ENCODE peak calls at places on chromosomes 16 and 17, in six cellular contexts. T, M, E, S, V and R are unnamed samples.

GRCh38 chr17:79850571-79851460 is 11.6 kb upstream of the CBX4 start:
- DNase-seq in M (no peak), S (peak), E (no peak), T (no peak), V (no peak), R (no peak)

GRCh38 chr17:12122091-12122490 is 101.4 kb downstream of the MAP2K4 start:
- DNase-seq in E (no peak), M (no peak), V (no peak), S (no peak), T (no peak), R (no peak)

GRCh38 chr17:58242171-58242784 is 3.9 kb downstream of the LPO start:
- DNase-seq in S (no peak), E (no peak), T (no peak), V (no peak), M (no peak), R (no peak)

GRCh38 chr17:68580236-68580903 is 20.8 kb downstream of the FAM20A start:
- DNase-seq in E (peak), T (no peak), V (no peak), M (no peak), S (peak), R (no peak)

GRCh38 chr16:89908236-89908635 is 10.4 kb upstream of the MC1R start:
- DNase-seq in T (no peak), V (no peak), E (no peak), M (no peak), S (no peak), R (no peak)

GRCh38 chr17:57521606-57522435 is 223.3 kb downstream of the CCDC182 start:
- DNase-seq in V (no peak), E (no peak), M (no peak), T (no peak), S (no peak), R (no peak)

GRCh38 chr16:20271893-20272292 is 55.4 kb downstream of the GP2 start:
- DNase-seq in T (no peak), M (no peak), S (no peak), E (no peak), V (no peak), R (no peak)

GRCh38 chr17:80031691-80032480 is 3.8 kb downstream of the TBC1D16 start:
- DNase-seq in T (no peak), V (no peak), S (no peak), E (no peak), M (no peak), R (no peak)

GRCh38 chr17:21843318-21843865 is 151.1 kb downstream of the KCNJ18 start:
- DNase-seq in V (no peak), T (no peak), E (no peak), S (no peak), M (no peak), R (no peak)

GRCh38 chr17:21841839-21842238 is 149.5 kb downstream of the KCNJ18 start:
- DNase-seq in V (no peak), M (no peak), T (no peak), S (no peak), E (no peak), R (no peak)

GRCh38 chr17:21843951-21844590 is 151.7 kb downstream of the KCNJ18 start:
- DNase-seq in T (no peak), V (no peak), E (no peak), S (no peak), M (no peak), R (no peak)

DNA sequence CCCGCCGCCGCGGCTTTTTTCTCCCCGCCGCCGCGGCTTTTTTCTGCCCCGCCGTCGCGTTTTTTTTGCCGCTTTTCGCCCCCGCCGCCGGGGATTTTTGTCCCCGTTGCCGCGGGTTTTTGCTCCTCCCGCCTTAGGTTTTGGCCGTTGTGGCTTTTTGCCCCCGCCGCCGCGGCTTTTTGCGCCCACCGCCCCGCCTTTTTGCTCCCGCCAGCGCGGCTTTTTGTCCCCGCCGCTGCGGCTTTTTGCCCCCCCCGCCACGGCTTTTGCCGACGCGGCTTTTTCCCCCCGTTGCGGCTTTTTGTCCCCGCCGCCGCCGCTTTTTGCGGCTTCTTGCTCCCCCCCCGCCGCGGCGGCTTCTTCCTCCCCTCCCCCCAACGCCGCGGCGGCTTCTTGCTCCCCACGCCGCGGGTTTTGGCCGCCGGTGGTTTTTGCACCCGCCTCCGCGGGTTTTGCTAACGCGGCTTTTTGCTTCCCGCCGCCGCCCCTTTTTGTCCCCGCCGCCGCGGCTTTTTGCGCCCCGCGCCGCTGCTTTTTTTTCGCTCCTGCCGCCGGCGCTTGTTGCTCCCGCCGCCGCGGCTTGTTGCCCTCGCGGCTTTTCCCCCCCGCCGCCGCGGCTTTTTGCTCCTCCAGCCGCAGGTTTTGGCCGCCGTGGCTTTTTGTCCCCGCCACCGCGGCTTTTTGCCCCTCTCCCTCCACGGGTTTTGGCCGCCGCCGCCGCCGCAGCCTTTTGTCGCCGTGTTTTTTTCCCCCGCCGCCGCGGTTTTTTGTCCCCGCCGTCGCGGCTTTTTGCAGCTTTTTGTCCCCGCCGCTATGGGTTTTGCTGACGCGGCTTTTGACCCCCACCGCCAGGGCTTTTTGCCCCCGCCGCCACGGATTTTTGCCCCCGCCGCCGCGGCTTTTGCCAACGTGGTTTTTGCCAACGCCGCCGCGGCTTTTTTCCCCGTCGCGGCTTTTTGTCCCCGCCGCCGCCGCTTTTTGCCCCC is 150.3 kb downstream of the KCNJ18 start:
- DNase-seq in E (no peak), V (no peak), S (no peak), T (no peak), M (no peak), R (no peak)
- TF ChIP-seq CTCF in E (no peak), V (no peak), S (no peak), T (no peak), M (no peak), R (no peak)

GRCh38 chr16:56469748-56470147 is 18.4 kb downstream of the OGFOD1 start:
- DNase-seq in T (no peak), V (no peak), S (no peak), M (no peak), E (no peak), R (no peak)
- TF ChIP-seq CTCF in T (no peak), V (no peak), S (no peak), M (no peak), E (no peak), R (no peak)

DNA sequence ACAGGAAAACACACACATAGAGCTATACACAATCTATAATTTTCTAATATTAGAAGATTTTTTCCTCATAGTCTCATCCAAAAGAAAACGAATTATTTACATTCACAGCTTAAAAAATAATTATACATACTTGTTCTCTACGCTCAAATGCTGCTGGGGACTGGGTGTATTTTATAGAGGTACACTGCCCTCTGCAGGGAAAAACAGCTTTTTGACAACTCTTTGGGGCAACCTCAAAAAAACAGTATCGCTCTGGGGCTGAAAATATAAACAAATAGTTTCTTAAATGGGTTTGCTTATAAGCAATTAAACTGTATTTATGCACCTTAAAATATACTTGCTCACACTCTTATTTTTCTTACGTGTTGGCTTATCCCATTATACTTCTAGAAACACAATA is 261.8 kb upstream of the PSMD7 start:
- DNase-seq in M (peak), T (no peak), V (no peak), E (no peak), S (peak), R (no peak)
- TF ChIP-seq CTCF in M (peak), T (peak), V (no peak), E (no peak), S (peak), R (no peak)

GRCh38 chr16:56824335-56824734 is 40.7 kb upstream of the SLC12A3 start:
- DNase-seq in E (no peak), M (no peak), V (peak), T (no peak), S (peak), R (no peak)
- TF ChIP-seq CTCF in E (no peak), M (peak), V (no peak), T (peak), S (peak), R (no peak)

GRCh38 chr16:85447657-85448313 is 165.3 kb upstream of the GSE1 start:
- DNase-seq in S (no peak), E (no peak), T (no peak), V (no peak), M (no peak), R (no peak)

GRCh38 chr16:85448557-85449194 is 164.4 kb upstream of the GSE1 start:
- DNase-seq in M (peak), S (no peak), V (peak), T (peak), E (no peak), R (no peak)

GRCh38 chr16:85444879-85445778 is 168.0 kb upstream of the GSE1 start:
- DNase-seq in V (peak), T (no peak), S (no peak), E (no peak), M (peak), R (no peak)

GRCh38 chr16:85445779-85446222 is 167.3 kb upstream of the GSE1 start:
- DNase-seq in E (no peak), M (peak), V (peak), S (no peak), T (peak), R (peak)

DNA sequence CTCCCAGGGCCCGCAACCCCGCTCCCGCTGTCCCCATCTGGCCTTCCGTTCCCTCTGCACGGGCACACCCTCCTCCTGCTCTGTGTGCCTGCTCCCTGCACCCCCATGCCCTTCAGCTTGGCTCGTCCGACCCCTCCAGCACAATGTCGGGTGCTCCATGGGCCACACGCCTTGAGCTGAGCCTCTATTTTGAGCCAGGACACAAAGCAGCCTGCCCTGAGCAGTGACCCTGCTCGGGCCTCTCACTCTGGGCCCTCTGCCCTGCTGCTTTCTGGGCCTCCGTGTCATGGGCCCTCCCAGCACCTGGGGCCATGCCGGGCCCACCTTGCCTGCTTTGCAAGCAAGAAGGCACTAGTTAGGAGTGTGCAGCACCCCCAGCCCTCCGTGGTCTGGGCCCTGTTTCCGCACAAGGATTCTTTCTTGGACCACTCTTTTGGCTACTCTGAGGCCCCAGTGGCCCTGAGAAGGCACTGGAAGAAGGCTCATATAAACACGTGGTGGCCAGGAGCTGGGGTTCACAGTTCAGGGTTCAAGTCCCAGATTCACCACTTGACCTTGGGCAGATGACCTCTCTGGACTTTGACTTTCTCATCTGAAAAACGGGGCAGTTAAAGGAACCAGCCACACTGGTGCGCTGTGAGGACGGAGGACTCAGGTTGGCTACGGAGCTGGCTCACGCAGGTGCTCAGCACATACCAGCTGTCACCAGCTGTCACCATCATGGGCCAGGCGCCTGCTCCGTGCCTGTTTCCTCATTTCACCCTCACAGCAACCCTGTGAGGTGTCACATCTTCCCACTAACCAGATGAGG is 166.1 kb upstream of the GSE1 start:
- DNase-seq in T (peak), M (no peak), E (no peak), S (no peak), V (peak), R (no peak)
- TF ChIP-seq CTCF in T (no peak), M (no peak), E (no peak), S (no peak), V (no peak), R (no peak)

DNA sequence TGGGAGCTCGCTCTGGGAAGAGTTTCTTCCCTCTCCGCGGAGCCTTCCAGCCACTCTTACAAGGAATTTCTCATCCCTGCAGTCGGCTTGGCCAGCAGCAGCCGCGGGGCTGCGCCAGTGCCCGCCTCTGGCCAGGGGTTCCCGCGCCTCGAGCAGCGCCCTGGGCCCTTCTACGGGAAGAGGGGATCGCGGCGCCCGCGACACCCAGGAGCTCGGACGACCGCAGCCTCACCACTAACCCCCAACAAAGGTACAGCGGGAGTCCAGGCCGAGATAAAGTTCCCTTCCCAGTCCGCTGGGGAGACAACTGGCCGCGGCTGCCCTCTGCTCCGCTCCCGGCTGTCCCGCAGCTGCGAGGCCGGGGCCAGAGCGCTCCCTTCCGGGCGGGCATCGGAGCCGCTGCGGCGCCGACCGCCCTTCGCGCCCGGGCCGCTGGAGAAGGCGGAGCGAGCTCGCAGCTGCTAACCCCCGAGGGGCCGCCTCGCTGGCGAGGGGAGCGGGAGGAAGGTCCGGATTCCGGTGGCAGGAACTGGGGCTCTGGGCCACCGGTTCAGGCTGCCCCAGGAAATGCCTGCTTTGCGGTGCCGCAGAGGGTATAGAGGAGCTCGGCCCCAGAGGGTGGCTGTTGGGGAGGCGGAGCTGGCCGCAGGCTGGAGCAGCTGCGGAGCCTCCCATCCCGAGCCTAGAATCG is 3.6 kb upstream of the HS3ST3B1 start:
- DNase-seq in M (no peak), E (peak), T (peak), S (peak), V (peak), R (no peak)
- TF ChIP-seq CTCF in M (no peak), E (no peak), T (peak), S (peak), V (peak), R (no peak)

GRCh38 chr16:7086842-7087616 is 245.6 kb upstream of the RBFOX1 start:
- DNase-seq in E (no peak), S (no peak), V (no peak), M (peak), T (no peak), R (no peak)
- TF ChIP-seq CTCF in E (peak), S (no peak), V (no peak), M (no peak), T (no peak), R (no peak)